ENCODE peak calls at places on chromosome 4, in six cellular contexts. Z is B cell; E is cardiac muscle cell; L is HCT116; J is fibroblast of the aortic adventitia; B is stimulated activated CD4-positive, alpha-beta T cell treated with anti-CD3 and anti-CD28 coated beads, TNF-alpha, amount 100 ng/mL, for 1 hour. H is an unnamed sample.

GRCh38 chr4:7285244-7286122 is 93.1 kb downstream of the SORCS2 start:
- DNase-seq in Z (no peak), E (no peak), L (no peak), J (no peak), B (no peak), H (no peak)

GRCh38 chr4:4980818-4981217 is 38.4 kb downstream of the CYTL1 start:
- DNase-seq in Z (no peak), E (no peak), L (no peak), J (peak; percentile 84), B (no peak), H (no peak)

GRCh38 chr4:95510145-95510544 is 38.6 kb downstream of the UNC5C start:
- DNase-seq in Z (no peak), E (peak; percentile 59), L (no peak), J (peak; percentile 45), B (no peak), H (no peak)

GRCh38 chr4:88791274-88791673 is 93.6 kb upstream of the NAP1L5 start:
- DNase-seq in Z (no peak), E (no peak), L (peak; percentile 13), J (peak; percentile 42), B (no peak), H (no peak)

GRCh38 chr4:150343796-150344195 is 238.2 kb upstream of the MAB21L2 start:
- DNase-seq in Z (no peak), E (no peak), L (no peak), J (no peak), B (no peak), H (no peak)

GRCh38 chr4:11565213-11565612 is 136.5 kb upstream of the HS3ST1 start:
- DNase-seq in Z (no peak), E (no peak), L (no peak), J (no peak), B (no peak), H (no peak)

GRCh38 chr4:128553665-128554515 is 255.6 kb upstream of the JADE1 start:
- DNase-seq in Z (no peak), E (no peak), L (no peak), J (no peak), B (no peak), H (peak; percentile 28)

GRCh38 chr4:161522031-161522430 is 641.8 kb downstream of the FSTL5 start:
- DNase-seq in Z (no peak), E (peak; percentile 8), L (no peak), J (no peak), B (no peak), H (peak; percentile 32)

GRCh38 chr4:16665942-16666586 is 232.4 kb downstream of the LDB2 start:
- DNase-seq in Z (no peak), E (no peak), L (no peak), J (no peak), B (no peak), H (no peak)

GRCh38 chr4:90025248-90025647 is 101.9 kb upstream of the CCSER1 start:
- DNase-seq in Z (no peak), E (peak; percentile 17), L (peak; percentile 13), J (peak; percentile 1), B (no peak), H (no peak)